ENCODE peak calls at places on chromosomes 11 and 22, in five cellular contexts. G is heart left ventricle, C is pancreas, X is thoracic aorta, K is neural progenitor cell. U is an unnamed sample. For H3K4me1, the result is how much of the 10 kb centered on the place peaks cover.

GRCh38 chr11:116730568-116730967 is 42.2 kb downstream of the BUD13 start:
- DNase-seq in G (no peak), C (no peak), X (no peak), K (no peak), U (no peak)

GRCh38 chr22:40243891-40244290 is 66.2 kb downstream of the TNRC6B start:
- DNase-seq in G (no peak), C (no peak), X (no peak), K (no peak), U (no peak)

GRCh38 chr11:47111318-47111804 is 65.3 kb downstream of the ARFGAP2 start:
- DNase-seq in G (no peak), C (no peak), X (no peak), K (no peak), U (no peak)

GRCh38 chr11:6022954-6023353 is 7.6 kb downstream of the OR56A1 start:
- DNase-seq in G (peak), C (no peak), X (no peak), K (peak), U (no peak)

GRCh38 chr11:65113839-65114238 is 2.2 kb downstream of the TM7SF2 start:
- DNase-seq in G (peak), C (peak), X (no peak), K (no peak), U (no peak)

GRCh38 chr11:69912911-69913451 is 93.8 kb upstream of the FGF3 start:
- DNase-seq in G (no peak), C (no peak), X (no peak), K (peak), U (no peak)

GRCh38 chr22:33350391-33350955 is 292.3 kb upstream of the SYN3 start:
- DNase-seq in G (no peak), C (no peak), X (no peak), K (no peak), U (no peak)

GRCh38 chr11:27313157-27313821 is 49.7 kb downstream of the CCDC34 start:
- DNase-seq in G (no peak), C (no peak), X (no peak), K (no peak), U (no peak)

GRCh38 chr11:120432056-120433018 is 79.2 kb upstream of the GRIK4 start:
- DNase-seq in G (peak), C (peak), X (peak), K (no peak), U (no peak)

GRCh38 chr11:116693206-116694016 is 79.4 kb downstream of the BUD13 start:
- DNase-seq in G (no peak), C (peak), X (no peak), K (no peak), U (no peak)

GRCh38 chr11:61011239-61011870 is 39.9 kb downstream of the CD6 start:
- DNase-seq in G (no peak), C (no peak), X (no peak), K (no peak), U (no peak)

GRCh38 chr22:31313366-31314147 is 21.3 kb upstream of the PIK3IP1 start:
- DNase-seq in G (peak), C (peak), X (peak), K (peak), U (peak)

GRCh38 chr11:61972796-61973602 is 5.6 kb upstream of the FTH1 start:
- DNase-seq in G (no peak), C (peak), X (no peak), K (no peak), U (no peak)

GRCh38 chr11:108805030-108805429 is 140.2 kb downstream of the DDX10 start:
- DNase-seq in G (no peak), C (no peak), X (no peak), K (no peak), U (no peak)

GRCh38 chr11:43557553-43558031 is 122.9 kb upstream of the HSD17B12 start:
- DNase-seq in G (no peak), C (no peak), X (no peak), K (peak), U (no peak)

GRCh38 chr11:6353367-6353987 is 33.2 kb upstream of the CAVIN3 start:
- DNase-seq in G (peak), C (peak), X (no peak), K (peak), U (peak)

GRCh38 chr11:7256943-7257342 is 5.2 kb downstream of the SYT9 start:
- DNase-seq in G (no peak), C (no peak), X (no peak), K (no peak), U (no peak)

GRCh38 chr22:39954584-39955055 is 5.6 kb upstream of the TMA7B start:
- DNase-seq in G (no peak), C (no peak), X (no peak), K (no peak), U (no peak)

GRCh38 chr22:26302726-26303125 is 126.3 kb upstream of the ASPHD2 start:
- DNase-seq in G (no peak), C (no peak), X (no peak), K (no peak), U (no peak)

GRCh38 chr11:61777234-61778090 is 14.9 kb downstream of the TMEM258 start:
- DNase-seq in G (peak), C (peak), X (no peak), K (no peak), U (peak)

DNA sequence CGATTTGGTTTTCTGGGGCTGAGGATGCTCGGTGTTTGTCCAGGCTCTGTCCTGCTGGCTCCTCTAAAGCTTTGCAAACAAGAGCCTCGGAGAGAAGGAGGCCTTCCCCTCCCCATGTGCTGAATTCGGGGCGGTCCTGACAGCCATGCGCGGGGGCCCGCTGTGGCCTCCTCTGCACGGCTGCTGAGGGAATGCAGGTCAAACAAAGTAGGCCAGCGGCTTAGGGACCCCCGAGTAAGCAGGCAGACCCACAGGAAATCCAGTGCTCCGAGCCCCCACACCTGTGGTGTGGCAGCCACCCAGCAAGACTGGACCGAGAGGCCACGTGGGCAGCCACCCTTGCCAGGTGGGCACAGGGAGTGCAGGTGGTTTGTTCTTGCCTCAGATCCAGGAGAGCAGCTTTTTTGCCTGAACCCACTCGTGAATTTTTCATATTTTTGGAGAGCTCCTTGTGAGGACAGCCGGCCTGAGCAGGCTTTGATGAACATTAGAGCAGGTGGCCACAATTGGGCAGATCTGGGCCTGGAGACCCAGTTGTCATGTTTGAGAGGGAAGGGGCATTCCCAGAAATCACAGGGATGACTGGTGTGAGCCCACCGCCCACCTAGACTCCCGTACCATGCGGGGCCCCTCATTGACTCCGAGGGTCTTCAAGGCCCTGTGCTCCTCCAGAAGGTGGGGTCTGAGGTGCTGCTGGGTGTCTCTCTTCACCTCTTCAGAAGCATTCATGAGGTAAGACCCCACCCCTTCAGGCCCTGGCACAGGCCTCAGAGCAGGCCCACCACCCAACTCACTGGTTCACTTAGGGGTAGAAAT is 43.0 kb upstream of the KCNQ1OT1 start:
- DNase-seq in G (no peak), C (no peak), X (no peak), K (no peak), U (no peak)
- H3K4me3 ChIP-seq in G (no peak), C (no peak), X (no peak), K (no peak), U (no peak)

DNA sequence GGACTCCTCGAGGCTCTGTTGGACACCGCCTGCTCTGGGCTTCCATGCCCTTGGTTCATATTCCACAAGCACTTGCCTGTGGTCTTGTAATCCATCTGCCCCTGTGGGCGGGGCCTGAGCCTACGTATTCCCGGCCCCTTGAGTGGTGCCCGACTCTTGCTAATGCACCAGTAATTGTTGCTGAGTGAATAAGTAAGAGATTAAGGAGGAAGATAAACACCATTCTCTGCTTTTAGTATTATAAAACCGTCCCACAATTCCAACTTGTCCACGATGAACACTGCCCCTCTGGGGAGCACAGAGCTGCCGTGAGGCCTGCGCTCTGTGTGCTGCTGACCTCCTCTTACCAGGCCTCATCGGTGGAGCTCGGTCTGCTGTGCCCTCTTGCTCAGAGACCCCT is 50.3 kb downstream of the MICAL2 start:
- DNase-seq in G (no peak), C (no peak), X (no peak), K (no peak), U (no peak)
- H3K4me1 ChIP-seq in G (half or more), C (under half), X (half or more), K (under half), U (under half)

GRCh38 chr11:21817677-21818076 is 375.2 kb upstream of the ANO5 start:
- DNase-seq in G (no peak), C (no peak), X (no peak), K (no peak), U (no peak)

GRCh38 chr11:21820176-21820575 is 372.7 kb upstream of the ANO5 start:
- DNase-seq in G (no peak), C (no peak), X (no peak), K (no peak), U (no peak)
- TF ChIP-seq CTCF in G (no peak), C (no peak), X (no peak), K (no peak), U (no peak)

DNA sequence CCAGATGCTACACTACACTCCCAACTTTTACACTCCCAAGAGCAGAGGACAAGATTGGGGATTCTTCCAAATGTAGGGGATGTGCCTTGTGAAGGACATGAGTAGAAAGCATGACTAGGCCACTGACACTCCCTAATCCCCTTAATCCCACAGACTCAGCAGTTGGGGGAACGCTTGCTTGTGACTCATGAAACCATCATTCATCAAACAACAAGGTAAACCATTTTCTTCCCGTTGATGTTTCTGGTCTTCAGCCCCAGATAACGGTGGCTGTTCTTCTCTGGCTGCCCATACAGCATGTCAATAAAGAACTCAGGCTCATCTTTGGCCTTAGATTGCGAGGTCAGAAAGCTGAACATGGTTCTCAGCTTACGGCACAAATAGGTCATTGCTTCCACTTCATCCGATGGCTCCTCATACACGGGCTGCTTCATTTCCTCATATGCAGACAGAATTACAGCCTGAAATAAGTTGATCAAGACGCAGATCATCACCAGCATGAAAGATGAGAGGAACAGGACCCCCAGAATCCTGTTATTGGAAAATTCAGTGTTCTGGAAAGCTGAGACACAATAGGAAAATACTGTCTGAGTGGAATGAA is 6.4 kb upstream of the CDPF1 start:
- DNase-seq in G (no peak), C (no peak), X (no peak), K (no peak), U (no peak)
- H3K4me3 ChIP-seq in G (no peak), C (no peak), X (no peak), K (no peak), U (no peak)

GRCh38 chr11:2690261-2690575 is 9.6 kb downstream of the KCNQ1OT1 start:
- DNase-seq in G (no peak), C (no peak), X (no peak), K (no peak), U (no peak)
- H3K4me1 ChIP-seq in G (under half), C (under half), X (under half), K (under half), U (under half)

GRCh38 chr22:44617828-44618227 is 84.2 kb upstream of the PRR5 start:
- DNase-seq in G (no peak), C (no peak), X (no peak), K (no peak), U (no peak)

GRCh38 chr22:44615602-44616180 is 86.3 kb upstream of the PRR5 start:
- DNase-seq in G (no peak), C (no peak), X (no peak), K (no peak), U (no peak)

GRCh38 chr22:44615146-44615545 is 86.9 kb upstream of the PRR5 start:
- DNase-seq in G (no peak), C (no peak), X (no peak), K (no peak), U (no peak)

GRCh38 chr22:44616882-44617655 is 84.9 kb upstream of the PRR5 start:
- DNase-seq in G (peak), C (no peak), X (no peak), K (no peak), U (no peak)

GRCh38 chr22:44616461-44616860 is 85.5 kb upstream of the PRR5 start:
- DNase-seq in G (no peak), C (no peak), X (no peak), K (no peak), U (no peak)
- TF ChIP-seq CTCF in G (no peak), C (no peak), X (no peak), K (no peak), U (no peak)

GRCh38 chr11:119380816-119381185 is 689 bp downstream of the USP2 start:
- DNase-seq in G (no peak), C (no peak), X (no peak), K (peak), U (peak)
- H3K4me3 ChIP-seq in G (peak), C (peak), X (peak), K (peak), U (peak)

DNA sequence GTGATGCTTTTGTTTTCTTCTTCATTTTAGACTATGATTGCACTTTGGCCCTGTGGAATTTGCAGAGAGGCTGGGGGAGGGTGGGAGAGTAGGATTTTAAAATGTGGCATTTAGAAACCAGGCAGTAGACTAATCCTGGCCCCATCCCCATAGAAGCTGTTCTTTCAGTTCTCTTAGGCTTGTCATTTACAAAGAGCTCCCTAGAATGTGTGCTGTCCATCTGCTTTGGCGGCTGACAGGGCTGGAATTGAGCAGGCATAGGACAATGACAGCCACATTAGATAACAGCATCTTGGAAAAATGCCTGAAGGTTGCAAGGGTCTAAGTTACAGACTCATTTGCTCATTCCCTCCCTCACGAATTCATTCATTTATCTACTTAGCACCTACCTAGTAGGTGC is 9.8 kb downstream of the INSC start:
- DNase-seq in G (no peak), C (no peak), X (no peak), K (peak), U (no peak)
- H3K4me1 ChIP-seq in G (under half), C (under half), X (under half), K (under half), U (under half)

GRCh38 chr11:72598901-72599300 is 75.3 kb downstream of the PDE2A start:
- DNase-seq in G (peak), C (no peak), X (no peak), K (peak), U (no peak)
- TF ChIP-seq CTCF in G (peak), C (no peak), X (peak), K (peak), U (no peak)

GRCh38 chr22:25111579-25112517 is 87.8 kb upstream of the CRYBB3 start:
- DNase-seq in G (no peak), C (peak), X (peak), K (no peak), U (no peak)
- H3K4me3 ChIP-seq in G (peak), C (peak), X (peak), K (peak), U (peak)

U was measured in CD8-positive, alpha-beta T cell.